ENCODE peak calls at places on chromosomes 3 and 15, in seven cellular contexts. One of them, this sample, is unnamed.
A peak's percentile ranks its signal among the peaks of the same experiment; 100 is the strongest.

GRCh38 chr15:58770519-58770856 is 614 bp upstream of the MINDY2 start:
- DNase-seq in K562: no peak
- DNase-seq in HCT116: no peak
- DNase-seq in SK-N-SH: no peak
- DNase-seq in H1: no peak
- DNase-seq in HepG2: no peak
- DNase-seq in GM12878: no peak
- DNase-seq in this sample: no peak

GRCh38 chr15:81050806-81051205 is 50.1 kb downstream of the TLNRD1 start:
- DNase-seq in GM12878: no peak
- DNase-seq in HCT116: no peak
- DNase-seq in SK-N-SH: no peak
- DNase-seq in HepG2: no peak
- DNase-seq in H1: no peak
- DNase-seq in K562: no peak
- DNase-seq in this sample: no peak

GRCh38 chr15:73936588-73937312 is 10.5 kb downstream of the LOXL1 start:
- DNase-seq in HCT116: no peak
- DNase-seq in K562: no peak
- DNase-seq in SK-N-SH: no peak
- DNase-seq in H1: no peak
- DNase-seq in HepG2: no peak
- DNase-seq in GM12878: no peak
- DNase-seq in this sample: no peak

GRCh38 chr3:3740061-3740460 is 59.2 kb upstream of the LRRN1 start:
- DNase-seq in GM12878: no peak
- DNase-seq in K562: no peak
- DNase-seq in H1: no peak
- DNase-seq in HCT116: no peak
- DNase-seq in HepG2: no peak
- DNase-seq in SK-N-SH: no peak
- DNase-seq in this sample: no peak

GRCh38 chr3:39138804-39139415 is 14.5 kb downstream of the CSRNP1 start:
- DNase-seq in HCT116: no peak
- DNase-seq in H1: no peak
- DNase-seq in HepG2: no peak
- DNase-seq in GM12878: no peak
- DNase-seq in K562: no peak
- DNase-seq in SK-N-SH: no peak
- DNase-seq in this sample: no peak

GRCh38 chr15:36501063-36501678 is 78.3 kb upstream of the CDIN1 start:
- DNase-seq in HCT116: peak; percentile 69
- DNase-seq in SK-N-SH: peak; percentile 57
- DNase-seq in K562: peak; percentile 40
- DNase-seq in H1: no peak
- DNase-seq in GM12878: peak; percentile 19
- DNase-seq in HepG2: peak; percentile 74
- DNase-seq in this sample: peak; percentile 59

GRCh38 chr3:67109651-67110204 is 111.6 kb downstream of the KBTBD8 start:
- DNase-seq in H1: no peak
- DNase-seq in K562: peak; percentile 8
- DNase-seq in GM12878: no peak
- DNase-seq in HepG2: peak; percentile 46
- DNase-seq in HCT116: peak; percentile 18
- DNase-seq in SK-N-SH: peak; percentile 2
- DNase-seq in this sample: no peak

GRCh38 chr15:63509933-63510547 is 5.6 kb downstream of the USP3 start:
- DNase-seq in HCT116: no peak
- DNase-seq in K562: no peak
- DNase-seq in SK-N-SH: no peak
- DNase-seq in H1: no peak
- DNase-seq in GM12878: no peak
- DNase-seq in HepG2: no peak
- DNase-seq in this sample: peak; percentile 56

GRCh38 chr3:60949146-60949545 is 302.1 kb downstream of the FHIT start:
- DNase-seq in SK-N-SH: no peak
- DNase-seq in GM12878: no peak
- DNase-seq in HCT116: no peak
- DNase-seq in HepG2: no peak
- DNase-seq in K562: no peak
- DNase-seq in H1: no peak
- DNase-seq in this sample: no peak

GRCh38 chr3:124887177-124887995 is at the start of gene ITGB5:
- DNase-seq in HCT116: peak; percentile 29
- DNase-seq in GM12878: no peak
- DNase-seq in K562: peak; percentile 77
- DNase-seq in SK-N-SH: peak; percentile 90
- DNase-seq in HepG2: peak; percentile 61
- DNase-seq in H1: peak; percentile 87
- DNase-seq in this sample: no peak

GRCh38 chr3:153513236-153513635 is 351.2 kb downstream of the RAP2B start:
- DNase-seq in SK-N-SH: no peak
- DNase-seq in K562: no peak
- DNase-seq in H1: no peak
- DNase-seq in GM12878: no peak
- DNase-seq in HCT116: peak; percentile 7
- DNase-seq in HepG2: peak; percentile 3
- DNase-seq in this sample: no peak

GRCh38 chr15:57548325-57548724 is 43.4 kb upstream of the MYZAP start:
- DNase-seq in K562: no peak
- DNase-seq in HepG2: peak; percentile 33
- DNase-seq in HCT116: no peak
- DNase-seq in SK-N-SH: no peak
- DNase-seq in GM12878: no peak
- DNase-seq in H1: no peak
- DNase-seq in this sample: no peak

GRCh38 chr15:88255496-88256171 is 905 bp downstream of the NTRK3 start:
- DNase-seq in HepG2: no peak
- DNase-seq in SK-N-SH: peak; percentile 91
- DNase-seq in GM12878: no peak
- DNase-seq in H1: peak; percentile 78
- DNase-seq in K562: no peak
- DNase-seq in HCT116: no peak
- DNase-seq in this sample: no peak

GRCh38 chr3:33313331-33313730 is 36.1 kb downstream of the FBXL2 start:
- DNase-seq in H1: no peak
- DNase-seq in SK-N-SH: no peak
- DNase-seq in HCT116: no peak
- DNase-seq in HepG2: no peak
- DNase-seq in GM12878: no peak
- DNase-seq in K562: no peak
- DNase-seq in this sample: no peak

GRCh38 chr15:84910928-84911623 is 26.6 kb downstream of the SLC28A1 start:
- DNase-seq in HCT116: no peak
- DNase-seq in H1: peak; percentile 43
- DNase-seq in K562: no peak
- DNase-seq in SK-N-SH: no peak
- DNase-seq in GM12878: no peak
- DNase-seq in HepG2: no peak
- DNase-seq in this sample: no peak

GRCh38 chr3:55505776-55506175 is 18.7 kb upstream of the WNT5A start:
- DNase-seq in GM12878: no peak
- DNase-seq in H1: no peak
- DNase-seq in SK-N-SH: no peak
- DNase-seq in K562: no peak
- DNase-seq in HCT116: no peak
- DNase-seq in HepG2: no peak
- DNase-seq in this sample: no peak

GRCh38 chr3:37096292-37096691 is 78.1 kb downstream of the LRRFIP2 start:
- DNase-seq in K562: no peak
- DNase-seq in SK-N-SH: no peak
- DNase-seq in HepG2: peak; percentile 73
- DNase-seq in H1: no peak
- DNase-seq in GM12878: no peak
- DNase-seq in HCT116: no peak
- DNase-seq in this sample: no peak

GRCh38 chr3:73658227-73658626 is 33.5 kb upstream of the PDZRN3 start:
- DNase-seq in K562: no peak
- DNase-seq in GM12878: no peak
- DNase-seq in H1: no peak
- DNase-seq in HCT116: no peak
- DNase-seq in HepG2: no peak
- DNase-seq in SK-N-SH: no peak
- DNase-seq in this sample: no peak

DNA sequence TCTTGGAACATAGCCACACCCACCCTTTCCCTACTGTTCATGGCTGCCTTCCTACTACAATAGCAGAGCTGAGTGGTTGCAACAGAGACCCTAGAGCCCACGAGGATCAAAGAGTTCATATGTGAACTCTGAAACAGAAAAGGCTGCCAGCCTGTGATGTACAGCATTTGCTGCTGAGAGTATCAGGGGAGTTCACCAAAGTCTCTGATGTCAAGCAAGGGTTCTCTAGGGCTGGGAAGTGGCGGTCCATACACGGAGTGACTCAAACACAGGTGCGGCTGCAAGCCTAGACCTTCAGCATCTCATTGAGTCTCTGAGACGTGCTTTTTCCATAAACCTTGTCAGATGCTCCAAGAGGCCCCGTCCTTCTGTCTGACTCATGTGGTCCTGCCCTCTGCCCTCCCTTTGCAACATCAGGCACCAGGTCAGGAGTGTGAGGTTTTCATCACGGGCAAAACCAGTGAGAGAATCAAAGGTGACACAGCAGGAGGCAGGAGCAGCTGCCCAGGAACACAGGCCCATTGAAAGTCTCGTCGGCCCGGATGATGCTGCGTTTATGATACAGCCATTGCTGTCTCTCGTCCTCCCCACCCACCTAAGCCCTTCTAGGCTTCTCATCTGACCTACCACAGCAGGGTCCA is 42.9 kb downstream of the PCSK6 start:
- DNase-seq in HCT116: no peak
- DNase-seq in SK-N-SH: no peak
- DNase-seq in H1: no peak
- DNase-seq in K562: no peak
- DNase-seq in HepG2: peak; percentile 84
- DNase-seq in GM12878: no peak
- DNase-seq in this sample: peak; percentile 79
- TF ChIP-seq SIN3A in HCT116: no peak
- TF ChIP-seq SIN3A in SK-N-SH: no peak
- TF ChIP-seq SIN3A in H1: no peak
- TF ChIP-seq SIN3A in K562: no peak
- TF ChIP-seq SIN3A in HepG2: no peak
- TF ChIP-seq SIN3A in GM12878: no peak
- TF ChIP-seq SIN3A in this sample: no peak

GRCh38 chr3:134038716-134039115 is 9.0 kb upstream of the SLCO2A1 start:
- DNase-seq in HCT116: no peak
- DNase-seq in SK-N-SH: no peak
- DNase-seq in HepG2: no peak
- DNase-seq in GM12878: no peak
- DNase-seq in K562: no peak
- DNase-seq in H1: no peak
- DNase-seq in this sample: no peak
- H3K27ac ChIP-seq in HCT116: no peak overlapping the region
- H3K27ac ChIP-seq in SK-N-SH: no peak overlapping the region
- H3K27ac ChIP-seq in HepG2: no peak overlapping the region
- H3K27ac ChIP-seq in GM12878: no peak overlapping the region
- H3K27ac ChIP-seq in K562: no peak overlapping the region
- H3K27ac ChIP-seq in H1: no peak overlapping the region
- H3K27ac ChIP-seq in this sample: no peak overlapping the region

GRCh38 chr3:58332575-58333179 is at the start of gene PXK:
- DNase-seq in GM12878: no peak
- DNase-seq in H1: peak; percentile 84
- DNase-seq in HepG2: peak; percentile 21
- DNase-seq in HCT116: peak; percentile 27
- DNase-seq in K562: peak; percentile 70
- DNase-seq in SK-N-SH: peak; percentile 94
- DNase-seq in this sample: no peak

GRCh38 chr3:58335432-58335947 is 2.8 kb downstream of the PXK start:
- DNase-seq in H1: no peak
- DNase-seq in HCT116: no peak
- DNase-seq in GM12878: no peak
- DNase-seq in SK-N-SH: no peak
- DNase-seq in K562: no peak
- DNase-seq in HepG2: no peak
- DNase-seq in this sample: no peak

GRCh38 chr3:58334013-58334321 is 1.3 kb downstream of the PXK start:
- DNase-seq in HCT116: no peak
- DNase-seq in HepG2: peak; percentile 70
- DNase-seq in GM12878: no peak
- DNase-seq in H1: no peak
- DNase-seq in K562: no peak
- DNase-seq in SK-N-SH: no peak
- DNase-seq in this sample: no peak

GRCh38 chr3:58331593-58332152 is 1.0 kb upstream of the PXK start:
- DNase-seq in GM12878: no peak
- DNase-seq in H1: no peak
- DNase-seq in HepG2: no peak
- DNase-seq in HCT116: no peak
- DNase-seq in K562: no peak
- DNase-seq in SK-N-SH: no peak
- DNase-seq in this sample: no peak

DNA sequence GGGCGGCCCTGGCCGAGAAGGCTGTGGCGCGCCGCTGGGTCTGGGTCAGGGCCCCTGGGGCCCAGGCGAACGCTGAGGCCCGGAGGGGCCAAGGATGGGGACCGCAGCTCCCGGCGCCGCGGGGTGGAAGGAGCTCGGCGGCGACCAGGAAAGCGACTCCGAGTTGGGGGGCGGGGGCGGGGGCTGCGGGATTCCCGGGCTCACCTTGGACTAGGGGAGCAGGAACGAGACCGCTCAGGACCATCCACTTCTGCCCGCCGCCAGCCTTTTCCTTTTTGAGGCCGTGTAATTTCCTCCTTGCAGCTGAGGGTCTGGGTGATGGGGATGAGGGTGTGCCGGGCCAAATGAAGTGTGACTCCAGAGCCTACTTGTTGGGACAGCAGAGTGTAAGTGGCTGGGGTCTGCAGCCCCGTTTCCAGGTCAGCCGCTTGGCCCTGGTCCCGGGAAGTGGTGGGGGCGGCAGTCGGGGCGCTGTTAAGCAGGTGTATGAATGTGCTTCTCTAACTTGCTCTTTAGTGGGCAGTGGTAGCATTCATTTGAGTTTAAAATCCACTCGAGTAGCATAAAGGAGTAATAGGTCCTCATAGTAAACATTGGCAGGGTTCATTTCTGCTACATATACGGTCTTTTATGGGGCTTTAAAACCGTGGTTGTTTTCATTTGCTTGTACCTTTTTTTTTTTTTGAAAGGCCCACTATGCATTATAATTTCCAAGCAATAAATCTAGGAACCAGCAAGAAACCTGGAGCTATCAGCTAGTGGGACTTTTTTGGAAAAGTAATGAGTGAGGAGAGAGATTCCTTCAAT is 717 bp downstream of the PXK start:
- DNase-seq in HCT116: no peak
- DNase-seq in HepG2: no peak
- DNase-seq in K562: peak; percentile 21
- DNase-seq in H1: peak; percentile 58
- DNase-seq in SK-N-SH: peak; percentile 68
- DNase-seq in GM12878: no peak
- DNase-seq in this sample: no peak
- TF ChIP-seq CTCF in HCT116: peak; percentile 27
- TF ChIP-seq CTCF in HepG2: peak; percentile 41
- TF ChIP-seq CTCF in K562: no peak
- TF ChIP-seq CTCF in H1: no peak
- TF ChIP-seq CTCF in SK-N-SH: peak; percentile 38
- TF ChIP-seq CTCF in GM12878: peak; percentile 26
- TF ChIP-seq CTCF in this sample: no peak

DNA sequence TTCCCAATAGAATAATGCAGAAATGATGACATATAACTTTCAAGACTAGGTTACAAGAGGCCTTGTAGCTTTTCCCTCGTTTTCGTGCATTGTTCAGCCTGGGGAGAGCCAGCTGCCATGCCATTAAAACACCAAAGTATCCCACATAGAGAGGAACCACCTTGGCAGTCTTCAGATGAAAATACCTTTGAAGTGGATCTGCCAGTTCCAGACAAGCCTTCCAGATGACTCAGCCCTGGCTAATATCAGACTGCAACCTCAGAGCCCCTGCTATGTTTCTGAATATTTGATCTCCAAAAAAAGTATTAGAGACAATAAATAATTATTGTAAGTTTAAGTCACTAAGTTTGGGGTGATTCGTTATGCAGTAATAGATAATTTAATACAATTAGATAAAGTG is 294.3 kb upstream of the GBE1 start:
- DNase-seq in K562: no peak
- DNase-seq in SK-N-SH: no peak
- DNase-seq in H1: no peak
- DNase-seq in HepG2: no peak
- DNase-seq in GM12878: no peak
- DNase-seq in HCT116: peak; percentile 35
- DNase-seq in this sample: no peak
- TF ChIP-seq SIN3A in K562: no peak
- TF ChIP-seq SIN3A in SK-N-SH: no peak
- TF ChIP-seq SIN3A in H1: no peak
- TF ChIP-seq SIN3A in HepG2: no peak
- TF ChIP-seq SIN3A in GM12878: no peak
- TF ChIP-seq SIN3A in HCT116: no peak
- TF ChIP-seq SIN3A in this sample: no peak